ENCODE peak calls at places on chromosomes 12 and 14, in six cellular contexts. H, Q, M, D, J and A are unnamed samples.

GRCh38 chr12:120581998-120582397 is 796 bp upstream of the POP5 start:
- DNase-seq in H (no peak), Q (peak; percentile 10), M (no peak), D (no peak), J (no peak), A (no peak)

GRCh38 chr12:6465467-6466183 is 4.9 kb downstream of the VAMP1 start:
- DNase-seq in H (peak; percentile 84), Q (peak; percentile 77), M (peak; percentile 70), D (peak; percentile 56), J (peak; percentile 54), A (peak; percentile 79)

GRCh38 chr12:82730832-82731497 is 44.3 kb downstream of the TMTC2 start:
- DNase-seq in H (no peak), Q (peak; percentile 4), M (no peak), D (peak; percentile 4), J (no peak), A (peak; percentile 47)

GRCh38 chr12:24049771-24050170 is 100.3 kb upstream of the SOX5 start:
- DNase-seq in H (no peak), Q (no peak), M (no peak), D (no peak), J (no peak), A (no peak)

GRCh38 chr12:52119398-52120254 is 40.1 kb downstream of the SMIM41 start:
- DNase-seq in H (peak; percentile 62), Q (no peak), M (peak; percentile 88), D (peak; percentile 70), J (peak; percentile 47), A (peak; percentile 59)

GRCh38 chr12:43332977-43333649 is 218.9 kb downstream of the ADAMTS20 start:
- DNase-seq in H (no peak), Q (peak; percentile 83), M (no peak), D (no peak), J (no peak), A (peak; percentile 53)

GRCh38 chr12:20646239-20646827 is 48.8 kb upstream of the SLCO1C1 start:
- DNase-seq in H (peak; percentile 70), Q (peak; percentile 60), M (no peak), D (peak; percentile 58), J (peak; percentile 53), A (peak; percentile 39)

GRCh38 chr14:65291561-65291960 is 121.0 kb upstream of the FUT8 start:
- DNase-seq in H (no peak), Q (no peak), M (no peak), D (no peak), J (no peak), A (no peak)

GRCh38 chr14:70919774-70920173 is 12.5 kb downstream of the PCNX1 start:
- DNase-seq in H (no peak), Q (peak; percentile 37), M (no peak), D (no peak), J (no peak), A (no peak)

GRCh38 chr12:98637068-98637467 is 7.5 kb downstream of the IKBIP start:
- DNase-seq in H (no peak), Q (no peak), M (no peak), D (no peak), J (no peak), A (no peak)

GRCh38 chr12:92675092-92675865 is 27.5 kb upstream of the PLEKHG7 start:
- DNase-seq in H (no peak), Q (peak; percentile 18), M (no peak), D (no peak), J (no peak), A (no peak)

GRCh38 chr12:2633825-2634200 is 161.0 kb upstream of the FKBP4 start:
- DNase-seq in H (no peak), Q (no peak), M (no peak), D (no peak), J (no peak), A (no peak)

GRCh38 chr14:92341791-92342190 is 18.8 kb downstream of the SLC24A4 start:
- DNase-seq in H (no peak), Q (no peak), M (no peak), D (no peak), J (no peak), A (no peak)

GRCh38 chr12:113227169-113227568 is 5.9 kb downstream of the TPCN1 start:
- DNase-seq in H (no peak), Q (no peak), M (no peak), D (no peak), J (no peak), A (no peak)

GRCh38 chr12:76533331-76533730 is 26.2 kb downstream of the OSBPL8 start:
- DNase-seq in H (no peak), Q (no peak), M (no peak), D (no peak), J (no peak), A (no peak)

GRCh38 chr12:12563529-12563928 is 866 bp upstream of the DUSP16 start:
- DNase-seq in H (no peak), Q (peak; percentile 32), M (no peak), D (no peak), J (no peak), A (no peak)

GRCh38 chr12:24948452-24948815 is 467 bp downstream of the BCAT1 start:
- DNase-seq in H (peak; percentile 22), Q (peak; percentile 54), M (peak; percentile 57), D (no peak), J (no peak), A (peak; percentile 63)

GRCh38 chr12:11797317-11797913 is 147.9 kb downstream of the ETV6 start:
- DNase-seq in H (no peak), Q (peak; percentile 97), M (no peak), D (peak; percentile 28), J (no peak), A (no peak)

GRCh38 chr12:76588881-76589565 is 29.5 kb upstream of the OSBPL8 start:
- DNase-seq in H (no peak), Q (peak; percentile 90), M (no peak), D (no peak), J (no peak), A (no peak)

GRCh38 chr12:22687677-22688076 is 62.7 kb downstream of the ETNK1 start:
- DNase-seq in H (no peak), Q (peak; percentile 77), M (no peak), D (no peak), J (no peak), A (no peak)

GRCh38 chr14:103527408-103528157 is 1.4 kb upstream of the TRMT61A start:
- DNase-seq in H (no peak), Q (no peak), M (no peak), D (no peak), J (no peak), A (no peak)

GRCh38 chr12:96493101-96493500 is 3.7 kb downstream of the CFAP54 start:
- DNase-seq in H (no peak), Q (peak; percentile 75), M (no peak), D (no peak), J (no peak), A (no peak)

GRCh38 chr12:127355061-127355820 is 911.7 kb upstream of the TMEM132C start:
- DNase-seq in H (peak; percentile 31), Q (no peak), M (peak; percentile 53), D (no peak), J (no peak), A (peak; percentile 32)

DNA sequence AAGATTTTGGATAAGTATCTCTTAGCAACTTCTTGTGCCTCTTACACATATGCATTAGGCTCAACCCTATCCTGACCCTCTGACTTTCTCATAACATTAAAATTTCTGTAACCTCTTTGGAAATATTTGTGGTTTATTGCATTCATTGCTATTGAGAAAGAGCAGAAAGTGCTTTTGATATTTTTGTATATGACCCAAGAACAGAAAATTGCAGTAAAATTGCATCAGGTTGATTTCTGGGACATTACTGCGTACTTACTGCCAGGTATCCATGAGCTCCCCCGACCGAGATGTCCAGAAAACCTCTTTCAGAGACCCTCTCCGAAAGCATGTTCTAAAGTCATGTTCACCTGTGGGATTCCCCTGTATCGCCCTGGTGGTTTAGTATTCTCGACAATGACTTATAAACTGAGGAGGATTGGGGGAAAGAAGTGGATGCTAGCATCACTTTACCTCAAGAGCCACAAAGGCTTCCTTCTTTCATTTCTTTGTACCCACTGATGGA is 14.5 kb upstream of the IL22 start:
- DNase-seq in H (no peak), Q (peak; percentile 88), M (no peak), D (no peak), J (no peak), A (no peak)
- TF ChIP-seq RAD21 in H (no peak), Q (no peak), M (no peak), D (no peak), J (no peak), A (no peak)

GRCh38 chr12:132285311-132285741 is 44.1 kb downstream of the GALNT9 start:
- DNase-seq in H (no peak), Q (no peak), M (no peak), D (no peak), J (no peak), A (no peak)

GRCh38 chr12:132282950-132283771 is 46.2 kb downstream of the GALNT9 start:
- DNase-seq in H (no peak), Q (no peak), M (peak; percentile 62), D (no peak), J (no peak), A (no peak)

GRCh38 chr12:132284071-132284492 is 45.3 kb downstream of the GALNT9 start:
- DNase-seq in H (peak; percentile 63), Q (peak; percentile 12), M (no peak), D (no peak), J (no peak), A (no peak)

GRCh38 chr12:132285991-132286681 is 43.3 kb downstream of the GALNT9 start:
- DNase-seq in H (peak; percentile 56), Q (peak; percentile 21), M (peak; percentile 69), D (peak; percentile 35), J (no peak), A (peak; percentile 62)

DNA sequence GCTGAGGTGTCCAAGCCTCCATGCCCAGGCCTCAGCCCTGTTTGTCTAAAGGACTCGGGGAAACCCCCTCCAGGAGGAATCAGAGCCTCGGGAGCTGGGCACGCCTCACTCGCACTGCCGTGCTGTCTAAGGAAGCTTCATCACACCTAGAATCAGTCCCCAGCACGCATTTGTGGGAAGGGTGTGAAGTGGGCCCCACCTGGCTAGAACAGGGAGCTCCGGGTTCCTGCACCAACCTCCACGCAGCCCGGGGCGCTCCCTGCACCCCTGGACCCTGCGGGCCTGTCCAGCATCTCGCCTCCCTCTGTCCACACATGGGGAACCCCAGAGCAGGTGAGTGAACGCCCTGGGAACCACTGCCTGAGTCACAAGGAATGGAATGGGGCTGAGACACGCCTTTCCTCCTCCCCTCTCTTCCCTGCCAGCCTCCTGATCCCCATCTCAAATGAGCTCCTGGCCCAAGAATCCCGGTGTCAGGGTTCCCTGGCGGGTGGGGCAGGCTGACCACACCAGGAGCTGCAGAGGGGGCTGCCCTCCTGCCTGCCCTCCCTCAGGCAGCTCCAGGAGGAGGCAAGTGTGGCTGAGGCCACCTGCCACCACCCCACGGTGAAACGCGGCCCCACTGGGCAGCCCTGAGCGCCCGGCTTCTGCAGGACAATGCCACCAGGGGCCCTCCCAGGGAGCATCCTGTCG is 44.6 kb downstream of the GALNT9 start:
- DNase-seq in H (peak; percentile 62), Q (no peak), M (peak; percentile 59), D (no peak), J (no peak), A (no peak)
- TF ChIP-seq RAD21 in H (no peak), Q (no peak), M (no peak), D (no peak), J (no peak), A (no peak)

DNA sequence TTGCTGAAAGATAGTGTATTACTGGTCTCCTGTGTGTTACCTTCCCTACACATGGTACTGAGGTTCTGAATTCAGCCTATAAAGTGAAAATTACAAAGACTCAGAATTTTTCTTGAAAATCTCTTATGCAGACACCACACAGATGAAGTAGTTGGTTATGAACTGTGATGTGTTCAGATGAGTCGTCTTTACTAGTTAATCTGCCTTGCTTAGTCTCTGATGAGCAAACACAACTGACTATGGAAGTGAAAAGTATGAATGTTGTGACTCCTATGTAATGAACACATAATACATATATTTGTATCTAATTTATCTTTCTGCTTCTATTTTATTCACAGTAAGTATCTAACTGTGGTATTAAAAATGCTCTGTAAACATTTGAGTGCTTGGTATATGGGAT is 4.7 kb downstream of the MTERF2 start:
- DNase-seq in H (no peak), Q (peak; percentile 34), M (no peak), D (no peak), J (no peak), A (no peak)
- TF ChIP-seq RAD21 in H (no peak), Q (no peak), M (no peak), D (no peak), J (no peak), A (no peak)

GRCh38 chr14:63214417-63215196 is 10.4 kb downstream of the RHOJ start:
- DNase-seq in H (no peak), Q (no peak), M (no peak), D (no peak), J (no peak), A (no peak)
- TF ChIP-seq RAD21 in H (no peak), Q (no peak), M (no peak), D (no peak), J (no peak), A (no peak)